ENCODE peak calls at places on chromosomes 3 and 15, in six cellular contexts. J, X, L, S, Z and B are unnamed samples.

GRCh38 chr15:51580385-51580784 is 42.2 kb downstream of the DMXL2 start:
- DNase-seq in L (no peak), J (no peak), X (no peak), S (no peak), Z (no peak), B (no peak)

GRCh38 chr3:55978953-55979352 is 489.3 kb downstream of the ERC2 start:
- DNase-seq in Z (no peak), J (no peak), X (no peak), S (no peak), L (no peak), B (no peak)

GRCh38 chr15:57921371-57921770 is 144.1 kb downstream of the ALDH1A2 start:
- DNase-seq in X (no peak), L (peak), S (no peak), Z (no peak), J (no peak), B (no peak)

GRCh38 chr3:99783009-99783573 is 34.6 kb upstream of the CMSS1 start:
- DNase-seq in X (no peak), L (no peak), S (peak), Z (no peak), J (no peak), B (no peak)

GRCh38 chr3:39548282-39548681 is 80.8 kb downstream of the MOBP start:
- DNase-seq in Z (no peak), S (no peak), L (no peak), X (no peak), J (no peak), B (no peak)

GRCh38 chr15:25846377-25846776 is 16.8 kb downstream of the ATP10A start:
- DNase-seq in J (no peak), L (no peak), S (no peak), X (no peak), Z (no peak), B (no peak)

GRCh38 chr15:70627734-70628541 is 135.4 kb downstream of the UACA start:
- DNase-seq in L (no peak), X (peak), Z (no peak), J (no peak), S (no peak), B (no peak)

GRCh38 chr3:184616416-184616815 is 54.8 kb downstream of the EPHB3 start:
- DNase-seq in L (no peak), Z (no peak), J (no peak), X (no peak), S (no peak), B (no peak)

GRCh38 chr15:87365221-87365620 is 891.3 kb downstream of the NTRK3 start:
- DNase-seq in Z (no peak), J (no peak), S (peak), X (no peak), L (no peak), B (no peak)

GRCh38 chr3:118968111-118968510 is 66.5 kb downstream of the IGSF11 start:
- DNase-seq in X (no peak), S (no peak), J (no peak), Z (no peak), L (no peak), B (no peak)

GRCh38 chr3:133745981-133746721 is at the start of gene TF:
- DNase-seq in X (no peak), S (no peak), J (no peak), Z (no peak), L (no peak), B (no peak)

GRCh38 chr3:41167722-41168497 is 31.4 kb upstream of the CTNNB1 start:
- DNase-seq in S (no peak), J (no peak), L (no peak), Z (no peak), X (no peak), B (no peak)

GRCh38 chr3:12194669-12195161 is 36.0 kb upstream of the TIMP4 start:
- DNase-seq in Z (no peak), X (no peak), S (peak), J (peak), L (no peak), B (no peak)
- TF ChIP-seq CTCF in Z (no peak), X (no peak), S (peak), J (peak), L (peak), B (no peak)

GRCh38 chr3:181948286-181948685 is 236.6 kb downstream of the SOX2 start:
- DNase-seq in S (peak), Z (no peak), X (no peak), J (no peak), L (no peak), B (no peak)
- TF ChIP-seq CTCF in S (peak), Z (no peak), X (no peak), J (no peak), L (peak), B (no peak)

DNA sequence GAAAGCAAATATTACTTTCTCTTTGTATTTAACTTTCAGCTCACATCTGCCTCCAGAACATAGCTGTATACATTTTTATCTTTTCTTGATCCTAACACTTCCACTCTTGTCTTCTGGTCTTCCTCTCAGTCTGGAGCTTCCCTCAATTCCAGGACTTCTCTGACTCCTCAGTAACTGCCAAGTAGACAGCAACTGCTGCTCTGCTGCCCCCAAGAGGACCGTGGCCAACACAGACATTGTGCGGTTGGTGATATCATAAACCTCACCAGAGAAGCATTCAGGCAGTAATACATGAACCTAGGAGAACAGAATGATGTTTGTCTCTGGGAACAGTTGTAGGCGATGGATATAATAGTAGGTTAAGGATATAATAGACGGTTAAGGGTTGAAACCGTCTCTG is 45.2 kb upstream of the FGF12 start:
- DNase-seq in X (no peak), L (no peak), Z (peak), S (peak), J (no peak), B (peak)
- TF ChIP-seq CTCF in X (peak), L (peak), Z (peak), S (peak), J (no peak), B (peak)

DNA sequence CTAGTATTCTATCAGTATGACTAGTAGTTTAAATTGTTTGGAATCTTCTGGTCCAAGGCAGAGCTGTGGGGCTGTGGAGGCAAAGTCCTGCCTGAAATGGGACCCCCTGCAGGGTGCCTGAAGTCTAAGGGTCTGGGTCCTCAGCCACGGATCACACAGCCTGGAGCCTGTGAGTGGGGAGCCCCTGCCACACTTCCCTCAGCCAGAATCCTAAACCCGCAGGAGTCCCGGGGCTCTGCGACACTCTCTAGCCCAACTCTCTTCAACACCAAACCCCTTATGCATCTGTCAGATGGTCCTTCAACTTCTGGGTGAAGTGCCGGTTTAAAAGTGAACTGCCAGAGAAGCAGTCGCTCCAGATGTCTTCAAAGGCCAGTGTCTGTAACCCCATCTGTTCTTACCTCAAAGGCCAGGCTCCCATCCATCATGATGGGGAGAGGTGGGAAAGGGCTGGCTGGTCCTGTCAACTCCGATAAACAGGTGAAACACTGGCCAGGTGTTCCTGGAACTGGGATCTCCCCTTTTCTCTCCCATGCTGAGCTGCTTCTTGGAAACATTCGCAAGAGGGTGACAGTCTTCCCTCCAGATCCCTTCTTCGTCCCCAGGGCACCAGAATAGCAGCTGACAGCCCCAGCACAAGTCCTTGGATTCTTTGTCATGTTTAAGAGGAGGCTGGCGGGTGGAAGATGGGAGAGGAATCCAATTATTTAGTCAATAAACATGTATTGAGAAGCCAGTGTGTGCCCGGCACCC is 45.6 kb downstream of the CPN2 start:
- DNase-seq in L (no peak), X (no peak), S (no peak), J (no peak), Z (no peak), B (no peak)
- TF ChIP-seq CTCF in L (no peak), X (no peak), S (no peak), J (no peak), Z (no peak), B (no peak)

GRCh38 chr3:136731274-136731884 is 20.8 kb downstream of the STAG1 start:
- DNase-seq in J (no peak), X (no peak), L (no peak), S (peak), Z (no peak), B (no peak)

GRCh38 chr3:136730595-136731273 is 21.4 kb downstream of the STAG1 start:
- DNase-seq in Z (no peak), S (no peak), J (peak), L (no peak), X (no peak), B (no peak)

GRCh38 chr3:136733317-136733833 is 18.8 kb downstream of the STAG1 start:
- DNase-seq in S (peak), Z (no peak), X (no peak), L (no peak), J (no peak), B (no peak)

GRCh38 chr3:136735103-136735502 is 17.1 kb downstream of the STAG1 start:
- DNase-seq in X (no peak), J (no peak), Z (no peak), L (no peak), S (no peak), B (no peak)

DNA sequence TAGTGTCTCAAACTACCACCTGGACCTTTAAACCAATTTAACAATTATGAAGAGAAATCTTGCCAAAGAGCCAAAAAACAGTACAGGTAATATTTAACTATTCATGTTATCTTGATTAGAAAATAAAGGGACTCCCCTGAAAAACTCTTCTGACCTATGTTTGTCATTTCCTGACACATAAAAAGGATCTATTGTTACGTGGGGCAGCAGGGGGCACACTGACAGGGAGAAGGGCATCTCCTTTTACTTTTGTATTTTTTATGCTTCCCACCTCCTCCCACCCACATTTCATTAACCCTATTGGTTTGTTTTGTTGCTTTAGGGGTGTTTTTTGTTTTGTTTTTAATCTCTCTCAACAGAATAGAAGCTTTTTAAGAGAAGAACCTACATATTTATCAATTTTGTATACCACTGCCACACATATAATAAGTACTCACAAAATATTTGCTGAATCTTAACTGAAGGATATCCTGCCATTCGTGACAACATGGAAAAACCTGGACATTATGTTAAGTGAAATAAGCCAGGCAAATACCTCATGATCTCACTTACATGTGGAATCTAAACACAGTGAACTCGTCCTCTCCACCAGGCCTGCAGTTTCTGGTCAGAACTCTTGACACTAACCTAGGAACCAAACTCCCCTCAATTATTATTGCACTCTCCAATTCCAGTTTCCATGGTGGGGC is 17.7 kb downstream of the STAG1 start:
- DNase-seq in X (no peak), Z (no peak), L (no peak), S (no peak), J (no peak), B (no peak)
- TF ChIP-seq CTCF in X (no peak), Z (no peak), L (peak), S (peak), J (no peak), B (no peak)

GRCh38 chr3:71419369-71419768 is 164.2 kb downstream of the FOXP1 start:
- DNase-seq in Z (no peak), J (no peak), X (no peak), L (no peak), S (no peak), B (no peak)

GRCh38 chr3:71415708-71416108 is 167.8 kb downstream of the FOXP1 start:
- DNase-seq in L (no peak), X (no peak), Z (no peak), S (no peak), J (no peak), B (no peak)

GRCh38 chr3:71414189-71414924 is 169.2 kb downstream of the FOXP1 start:
- DNase-seq in L (no peak), J (no peak), S (no peak), Z (no peak), X (no peak), B (no peak)

GRCh38 chr3:71413572-71413971 is 170.0 kb downstream of the FOXP1 start:
- DNase-seq in Z (no peak), L (no peak), J (no peak), X (no peak), S (no peak), B (no peak)

DNA sequence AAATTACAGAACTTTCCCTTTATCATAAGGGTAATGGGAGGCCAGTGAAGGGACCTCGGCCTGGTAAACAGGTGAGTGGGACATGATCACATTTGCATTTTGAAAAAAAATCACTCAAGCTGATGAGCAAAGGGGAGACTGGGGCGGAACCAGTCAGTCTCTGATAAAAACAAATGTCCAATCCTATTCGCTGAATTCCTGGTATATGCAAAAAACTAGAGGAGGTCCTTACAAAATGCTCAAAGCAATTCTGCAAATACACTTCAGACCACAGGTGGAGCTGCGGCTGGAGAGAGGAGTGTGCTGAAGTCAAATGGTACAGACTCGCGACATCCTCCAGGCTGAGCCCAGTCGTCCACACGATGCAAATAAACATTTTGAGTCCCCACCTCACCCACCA is 166.7 kb downstream of the FOXP1 start:
- DNase-seq in X (no peak), Z (no peak), L (peak), J (no peak), S (peak), B (no peak)
- TF ChIP-seq CTCF in X (peak), Z (no peak), L (peak), J (no peak), S (peak), B (no peak)

GRCh38 chr3:14371573-14372474 is 30.6 kb upstream of the SLC6A6 start:
- DNase-seq in L (peak), S (peak), X (no peak), Z (peak), J (peak), B (no peak)
- TF ChIP-seq CTCF in L (peak), S (peak), X (no peak), Z (no peak), J (no peak), B (no peak)

DNA sequence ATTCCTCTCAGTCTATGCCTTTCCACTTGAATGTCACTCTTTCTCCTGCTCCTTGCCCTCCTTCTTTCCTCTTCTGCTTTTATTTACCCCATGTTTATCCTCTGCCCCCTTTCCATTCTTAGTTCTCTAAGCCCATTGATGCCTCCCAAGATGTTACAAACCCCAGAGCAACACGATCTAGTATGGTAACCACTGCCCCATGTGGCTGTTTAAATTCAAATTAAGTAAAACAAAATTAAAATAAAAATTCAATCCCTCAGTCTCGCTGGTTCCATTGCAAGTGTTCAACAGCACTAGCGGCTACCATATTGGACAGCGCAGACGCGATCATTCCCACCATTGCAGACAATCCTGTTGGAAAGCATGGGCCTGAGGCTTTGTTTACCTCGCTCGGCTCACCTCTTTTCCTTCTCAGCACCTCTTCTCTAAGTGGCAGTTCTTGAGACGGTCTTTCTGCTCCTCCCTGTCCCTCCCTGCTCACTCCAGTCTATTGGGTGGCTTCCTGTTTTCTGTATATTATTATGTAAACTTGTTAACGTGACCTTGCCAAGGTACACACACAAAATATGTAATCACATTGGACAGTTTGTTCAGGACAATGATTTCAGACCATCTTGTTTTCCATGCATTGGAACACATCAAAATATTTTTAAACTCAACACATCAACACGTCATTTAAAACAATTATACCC is 21.8 kb upstream of the CA12 start:
- DNase-seq in X (no peak), L (no peak), J (no peak), S (peak), Z (no peak), B (no peak)
- TF ChIP-seq CTCF in X (no peak), L (no peak), J (no peak), S (no peak), Z (no peak), B (no peak)

GRCh38 chr3:139491966-139492365 is 15.7 kb upstream of the RBP2 start:
- DNase-seq in X (no peak), L (peak), Z (no peak), J (no peak), S (no peak), B (no peak)
- TF ChIP-seq CTCF in X (peak), L (no peak), Z (no peak), J (no peak), S (no peak), B (no peak)

GRCh38 chr3:16511561-16512434 is 1.7 kb downstream of the RFTN1 start:
- DNase-seq in J (peak), L (no peak), S (no peak), Z (no peak), X (no peak), B (peak)

GRCh38 chr3:16510620-16511319 is 2.7 kb downstream of the RFTN1 start:
- DNase-seq in S (no peak), X (no peak), Z (no peak), J (no peak), L (no peak), B (no peak)

GRCh38 chr3:16513141-16514020 is at the start of gene RFTN1:
- DNase-seq in X (no peak), S (peak), Z (no peak), J (peak), L (peak), B (peak)

GRCh38 chr3:16514021-16514700 is 662 bp upstream of the RFTN1 start:
- DNase-seq in X (no peak), Z (no peak), L (no peak), J (no peak), S (no peak), B (no peak)

DNA sequence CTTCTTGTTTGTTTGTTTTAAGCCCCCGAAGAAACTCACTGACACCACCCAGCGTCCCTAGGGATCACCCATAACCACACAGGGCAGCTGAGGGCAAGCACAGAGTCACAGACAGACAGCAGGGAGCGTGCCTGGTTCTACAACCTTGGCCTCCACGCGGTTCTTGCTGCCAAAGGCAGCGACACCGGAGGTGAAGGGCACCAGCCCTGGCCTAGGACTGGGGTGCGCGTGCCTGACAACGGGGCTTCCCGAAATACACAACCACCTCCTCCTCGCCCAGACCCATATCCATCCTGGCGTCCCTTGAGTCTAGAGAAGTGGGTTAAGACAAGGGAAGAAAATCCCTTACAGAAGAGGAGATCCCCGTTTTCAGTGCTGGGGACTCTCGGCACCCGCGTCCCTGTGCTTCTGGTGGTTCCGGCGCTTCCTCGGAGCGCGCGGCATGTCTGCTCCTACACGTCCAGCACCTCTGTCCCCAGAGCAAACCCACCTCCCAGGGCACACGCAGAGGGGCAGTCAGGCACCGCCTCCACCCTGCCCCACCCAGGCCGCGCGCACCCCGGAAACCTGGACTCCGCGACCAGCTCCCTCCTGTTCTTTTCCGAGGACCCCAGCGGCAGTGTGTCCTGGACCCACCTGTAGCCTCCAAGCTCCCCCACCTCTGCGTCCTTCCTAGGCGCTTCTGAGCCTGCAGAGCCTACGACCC is 911 bp downstream of the RFTN1 start:
- DNase-seq in S (no peak), L (no peak), Z (no peak), J (peak), X (no peak), B (peak)
- TF ChIP-seq CTCF in S (no peak), L (no peak), Z (no peak), J (no peak), X (no peak), B (no peak)